ENCODE peak calls at places on chromosomes 5 and 9, in nine cellular contexts. One of them, this sample, is unnamed.

GRCh38 chr9:127574089-127574921 is 37.8 kb upstream of the STXBP1 start:
- DNase-seq in foreskin fibroblast: peak
- DNase-seq in non-pigmented ciliary epithelial cell: no peak
- DNase-seq in activated CD4-positive, CD25-positive, alpha-beta regulatory T cell treated with anti-CD3 and anti-CD28 coated beads, Interleukin-2, amount 50 U/mL, for 72 hours: no peak
- DNase-seq in transverse colon: peak
- DNase-seq in fibroblast of pulmonary artery: peak
- DNase-seq in CD8-positive, alpha-beta T cell: no peak
- DNase-seq in RWPE2: peak
- DNase-seq in activated CD4-positive, alpha-beta T cell treated with anti-CD3 and anti-CD28 coated beads, Interleukin-2, amount 50 U/mL, for 1 hour: no peak
- DNase-seq in this sample: peak

GRCh38 chr9:123329329-123329955 is 26.6 kb upstream of the CRB2 start:
- DNase-seq in non-pigmented ciliary epithelial cell: no peak
- DNase-seq in activated CD4-positive, alpha-beta T cell treated with anti-CD3 and anti-CD28 coated beads, Interleukin-2, amount 50 U/mL, for 1 hour: no peak
- DNase-seq in fibroblast of pulmonary artery: no peak
- DNase-seq in foreskin fibroblast: no peak
- DNase-seq in transverse colon: peak
- DNase-seq in activated CD4-positive, CD25-positive, alpha-beta regulatory T cell treated with anti-CD3 and anti-CD28 coated beads, Interleukin-2, amount 50 U/mL, for 72 hours: no peak
- DNase-seq in RWPE2: no peak
- DNase-seq in CD8-positive, alpha-beta T cell: no peak
- DNase-seq in this sample: no peak

GRCh38 chr5:103829585-103829984 is 267.0 kb upstream of the NUDT12 start:
- DNase-seq in fibroblast of pulmonary artery: no peak
- DNase-seq in non-pigmented ciliary epithelial cell: no peak
- DNase-seq in CD8-positive, alpha-beta T cell: no peak
- DNase-seq in transverse colon: no peak
- DNase-seq in RWPE2: no peak
- DNase-seq in activated CD4-positive, alpha-beta T cell treated with anti-CD3 and anti-CD28 coated beads, Interleukin-2, amount 50 U/mL, for 1 hour: no peak
- DNase-seq in activated CD4-positive, CD25-positive, alpha-beta regulatory T cell treated with anti-CD3 and anti-CD28 coated beads, Interleukin-2, amount 50 U/mL, for 72 hours: no peak
- DNase-seq in foreskin fibroblast: no peak
- DNase-seq in this sample: no peak

GRCh38 chr5:74378464-74378863 is 262.1 kb downstream of the ENC1 start:
- DNase-seq in non-pigmented ciliary epithelial cell: no peak
- DNase-seq in CD8-positive, alpha-beta T cell: no peak
- DNase-seq in RWPE2: no peak
- DNase-seq in activated CD4-positive, alpha-beta T cell treated with anti-CD3 and anti-CD28 coated beads, Interleukin-2, amount 50 U/mL, for 1 hour: no peak
- DNase-seq in fibroblast of pulmonary artery: peak
- DNase-seq in transverse colon: no peak
- DNase-seq in activated CD4-positive, CD25-positive, alpha-beta regulatory T cell treated with anti-CD3 and anti-CD28 coated beads, Interleukin-2, amount 50 U/mL, for 72 hours: no peak
- DNase-seq in foreskin fibroblast: no peak
- DNase-seq in this sample: no peak

GRCh38 chr9:129141066-129142041 is 30.1 kb downstream of the PTPA start:
- DNase-seq in fibroblast of pulmonary artery: peak
- DNase-seq in RWPE2: no peak
- DNase-seq in transverse colon: peak
- DNase-seq in CD8-positive, alpha-beta T cell: no peak
- DNase-seq in non-pigmented ciliary epithelial cell: peak
- DNase-seq in activated CD4-positive, alpha-beta T cell treated with anti-CD3 and anti-CD28 coated beads, Interleukin-2, amount 50 U/mL, for 1 hour: no peak
- DNase-seq in foreskin fibroblast: peak
- DNase-seq in activated CD4-positive, CD25-positive, alpha-beta regulatory T cell treated with anti-CD3 and anti-CD28 coated beads, Interleukin-2, amount 50 U/mL, for 72 hours: no peak
- DNase-seq in this sample: no peak

GRCh38 chr5:74357827-74358226 is 282.7 kb downstream of the ENC1 start:
- DNase-seq in foreskin fibroblast: peak
- DNase-seq in fibroblast of pulmonary artery: no peak
- DNase-seq in activated CD4-positive, alpha-beta T cell treated with anti-CD3 and anti-CD28 coated beads, Interleukin-2, amount 50 U/mL, for 1 hour: no peak
- DNase-seq in non-pigmented ciliary epithelial cell: no peak
- DNase-seq in activated CD4-positive, CD25-positive, alpha-beta regulatory T cell treated with anti-CD3 and anti-CD28 coated beads, Interleukin-2, amount 50 U/mL, for 72 hours: no peak
- DNase-seq in RWPE2: no peak
- DNase-seq in transverse colon: no peak
- DNase-seq in CD8-positive, alpha-beta T cell: no peak
- DNase-seq in this sample: no peak

GRCh38 chr5:935510-936084 is 42.9 kb downstream of the TRIP13 start:
- DNase-seq in activated CD4-positive, CD25-positive, alpha-beta regulatory T cell treated with anti-CD3 and anti-CD28 coated beads, Interleukin-2, amount 50 U/mL, for 72 hours: no peak
- DNase-seq in CD8-positive, alpha-beta T cell: no peak
- DNase-seq in foreskin fibroblast: no peak
- DNase-seq in fibroblast of pulmonary artery: no peak
- DNase-seq in transverse colon: no peak
- DNase-seq in RWPE2: no peak
- DNase-seq in non-pigmented ciliary epithelial cell: no peak
- DNase-seq in activated CD4-positive, alpha-beta T cell treated with anti-CD3 and anti-CD28 coated beads, Interleukin-2, amount 50 U/mL, for 1 hour: no peak
- DNase-seq in this sample: no peak

GRCh38 chr5:145247745-145248040 is 587.4 kb downstream of the PRELID2 start:
- DNase-seq in activated CD4-positive, alpha-beta T cell treated with anti-CD3 and anti-CD28 coated beads, Interleukin-2, amount 50 U/mL, for 1 hour: no peak
- DNase-seq in RWPE2: no peak
- DNase-seq in CD8-positive, alpha-beta T cell: no peak
- DNase-seq in fibroblast of pulmonary artery: no peak
- DNase-seq in non-pigmented ciliary epithelial cell: no peak
- DNase-seq in transverse colon: no peak
- DNase-seq in activated CD4-positive, CD25-positive, alpha-beta regulatory T cell treated with anti-CD3 and anti-CD28 coated beads, Interleukin-2, amount 50 U/mL, for 72 hours: no peak
- DNase-seq in foreskin fibroblast: no peak
- DNase-seq in this sample: no peak

GRCh38 chr9:117412841-117413240 is 2.0 kb downstream of the ASTN2 start:
- DNase-seq in fibroblast of pulmonary artery: no peak
- DNase-seq in RWPE2: no peak
- DNase-seq in activated CD4-positive, alpha-beta T cell treated with anti-CD3 and anti-CD28 coated beads, Interleukin-2, amount 50 U/mL, for 1 hour: no peak
- DNase-seq in foreskin fibroblast: no peak
- DNase-seq in transverse colon: no peak
- DNase-seq in CD8-positive, alpha-beta T cell: no peak
- DNase-seq in non-pigmented ciliary epithelial cell: no peak
- DNase-seq in activated CD4-positive, CD25-positive, alpha-beta regulatory T cell treated with anti-CD3 and anti-CD28 coated beads, Interleukin-2, amount 50 U/mL, for 72 hours: no peak
- DNase-seq in this sample: peak

GRCh38 chr5:180364306-180364856 is 11.2 kb upstream of the GFPT2 start:
- DNase-seq in transverse colon: no peak
- DNase-seq in activated CD4-positive, alpha-beta T cell treated with anti-CD3 and anti-CD28 coated beads, Interleukin-2, amount 50 U/mL, for 1 hour: no peak
- DNase-seq in foreskin fibroblast: no peak
- DNase-seq in RWPE2: no peak
- DNase-seq in fibroblast of pulmonary artery: no peak
- DNase-seq in CD8-positive, alpha-beta T cell: no peak
- DNase-seq in activated CD4-positive, CD25-positive, alpha-beta regulatory T cell treated with anti-CD3 and anti-CD28 coated beads, Interleukin-2, amount 50 U/mL, for 72 hours: no peak
- DNase-seq in non-pigmented ciliary epithelial cell: no peak
- DNase-seq in this sample: no peak

GRCh38 chr5:149406203-149406978 is 27.3 kb upstream of the IL17B start:
- DNase-seq in fibroblast of pulmonary artery: peak
- DNase-seq in activated CD4-positive, alpha-beta T cell treated with anti-CD3 and anti-CD28 coated beads, Interleukin-2, amount 50 U/mL, for 1 hour: no peak
- DNase-seq in RWPE2: no peak
- DNase-seq in non-pigmented ciliary epithelial cell: no peak
- DNase-seq in CD8-positive, alpha-beta T cell: no peak
- DNase-seq in activated CD4-positive, CD25-positive, alpha-beta regulatory T cell treated with anti-CD3 and anti-CD28 coated beads, Interleukin-2, amount 50 U/mL, for 72 hours: no peak
- DNase-seq in transverse colon: peak
- DNase-seq in foreskin fibroblast: peak
- DNase-seq in this sample: no peak

GRCh38 chr5:91151947-91152346 is 231.2 kb downstream of the ARRDC3 start:
- DNase-seq in activated CD4-positive, alpha-beta T cell treated with anti-CD3 and anti-CD28 coated beads, Interleukin-2, amount 50 U/mL, for 1 hour: no peak
- DNase-seq in RWPE2: peak
- DNase-seq in non-pigmented ciliary epithelial cell: peak
- DNase-seq in transverse colon: peak
- DNase-seq in activated CD4-positive, CD25-positive, alpha-beta regulatory T cell treated with anti-CD3 and anti-CD28 coated beads, Interleukin-2, amount 50 U/mL, for 72 hours: no peak
- DNase-seq in foreskin fibroblast: peak
- DNase-seq in fibroblast of pulmonary artery: peak
- DNase-seq in CD8-positive, alpha-beta T cell: no peak
- DNase-seq in this sample: peak

GRCh38 chr9:112334319-112334828 is 955 bp upstream of the PTBP3 start:
- DNase-seq in activated CD4-positive, CD25-positive, alpha-beta regulatory T cell treated with anti-CD3 and anti-CD28 coated beads, Interleukin-2, amount 50 U/mL, for 72 hours: no peak
- DNase-seq in foreskin fibroblast: peak
- DNase-seq in activated CD4-positive, alpha-beta T cell treated with anti-CD3 and anti-CD28 coated beads, Interleukin-2, amount 50 U/mL, for 1 hour: peak
- DNase-seq in non-pigmented ciliary epithelial cell: no peak
- DNase-seq in transverse colon: peak
- DNase-seq in RWPE2: no peak
- DNase-seq in CD8-positive, alpha-beta T cell: peak
- DNase-seq in fibroblast of pulmonary artery: peak
- DNase-seq in this sample: no peak

GRCh38 chr5:132667761-132668705 is 5.8 kb upstream of the IL4 start:
- DNase-seq in transverse colon: no peak
- DNase-seq in non-pigmented ciliary epithelial cell: no peak
- DNase-seq in activated CD4-positive, CD25-positive, alpha-beta regulatory T cell treated with anti-CD3 and anti-CD28 coated beads, Interleukin-2, amount 50 U/mL, for 72 hours: no peak
- DNase-seq in fibroblast of pulmonary artery: no peak
- DNase-seq in activated CD4-positive, alpha-beta T cell treated with anti-CD3 and anti-CD28 coated beads, Interleukin-2, amount 50 U/mL, for 1 hour: no peak
- DNase-seq in foreskin fibroblast: no peak
- DNase-seq in RWPE2: no peak
- DNase-seq in CD8-positive, alpha-beta T cell: peak
- DNase-seq in this sample: no peak

GRCh38 chr9:121350993-121351561 is 19.0 kb downstream of the STOM start:
- DNase-seq in non-pigmented ciliary epithelial cell: peak
- DNase-seq in activated CD4-positive, CD25-positive, alpha-beta regulatory T cell treated with anti-CD3 and anti-CD28 coated beads, Interleukin-2, amount 50 U/mL, for 72 hours: no peak
- DNase-seq in transverse colon: peak
- DNase-seq in CD8-positive, alpha-beta T cell: no peak
- DNase-seq in fibroblast of pulmonary artery: peak
- DNase-seq in foreskin fibroblast: peak
- DNase-seq in activated CD4-positive, alpha-beta T cell treated with anti-CD3 and anti-CD28 coated beads, Interleukin-2, amount 50 U/mL, for 1 hour: no peak
- DNase-seq in RWPE2: no peak
- DNase-seq in this sample: peak

GRCh38 chr9:28610339-28610738 is 1037.1 kb upstream of the C9orf72 start:
- DNase-seq in CD8-positive, alpha-beta T cell: no peak
- DNase-seq in non-pigmented ciliary epithelial cell: no peak
- DNase-seq in RWPE2: no peak
- DNase-seq in foreskin fibroblast: no peak
- DNase-seq in fibroblast of pulmonary artery: no peak
- DNase-seq in transverse colon: no peak
- DNase-seq in activated CD4-positive, alpha-beta T cell treated with anti-CD3 and anti-CD28 coated beads, Interleukin-2, amount 50 U/mL, for 1 hour: no peak
- DNase-seq in activated CD4-positive, CD25-positive, alpha-beta regulatory T cell treated with anti-CD3 and anti-CD28 coated beads, Interleukin-2, amount 50 U/mL, for 72 hours: no peak
- DNase-seq in this sample: no peak

GRCh38 chr9:88182501-88182900 is 44.2 kb upstream of the SPATA31C2 start:
- DNase-seq in transverse colon: no peak
- DNase-seq in non-pigmented ciliary epithelial cell: no peak
- DNase-seq in RWPE2: no peak
- DNase-seq in fibroblast of pulmonary artery: no peak
- DNase-seq in activated CD4-positive, CD25-positive, alpha-beta regulatory T cell treated with anti-CD3 and anti-CD28 coated beads, Interleukin-2, amount 50 U/mL, for 72 hours: no peak
- DNase-seq in activated CD4-positive, alpha-beta T cell treated with anti-CD3 and anti-CD28 coated beads, Interleukin-2, amount 50 U/mL, for 1 hour: no peak
- DNase-seq in CD8-positive, alpha-beta T cell: no peak
- DNase-seq in foreskin fibroblast: no peak
- DNase-seq in this sample: no peak

GRCh38 chr9:76240578-76240977 is 153.6 kb downstream of the RFK start:
- DNase-seq in fibroblast of pulmonary artery: no peak
- DNase-seq in activated CD4-positive, CD25-positive, alpha-beta regulatory T cell treated with anti-CD3 and anti-CD28 coated beads, Interleukin-2, amount 50 U/mL, for 72 hours: no peak
- DNase-seq in activated CD4-positive, alpha-beta T cell treated with anti-CD3 and anti-CD28 coated beads, Interleukin-2, amount 50 U/mL, for 1 hour: no peak
- DNase-seq in RWPE2: no peak
- DNase-seq in transverse colon: no peak
- DNase-seq in foreskin fibroblast: no peak
- DNase-seq in non-pigmented ciliary epithelial cell: no peak
- DNase-seq in CD8-positive, alpha-beta T cell: no peak
- DNase-seq in this sample: no peak

GRCh38 chr9:13411827-13412226 is 132.3 kb upstream of the MPDZ start:
- DNase-seq in CD8-positive, alpha-beta T cell: no peak
- DNase-seq in activated CD4-positive, alpha-beta T cell treated with anti-CD3 and anti-CD28 coated beads, Interleukin-2, amount 50 U/mL, for 1 hour: no peak
- DNase-seq in fibroblast of pulmonary artery: no peak
- DNase-seq in activated CD4-positive, CD25-positive, alpha-beta regulatory T cell treated with anti-CD3 and anti-CD28 coated beads, Interleukin-2, amount 50 U/mL, for 72 hours: no peak
- DNase-seq in RWPE2: no peak
- DNase-seq in non-pigmented ciliary epithelial cell: no peak
- DNase-seq in foreskin fibroblast: no peak
- DNase-seq in transverse colon: no peak
- DNase-seq in this sample: no peak

GRCh38 chr9:120348951-120349429 is 231.0 kb downstream of the CDK5RAP2 start:
- DNase-seq in CD8-positive, alpha-beta T cell: no peak
- DNase-seq in transverse colon: no peak
- DNase-seq in foreskin fibroblast: peak
- DNase-seq in fibroblast of pulmonary artery: peak
- DNase-seq in activated CD4-positive, CD25-positive, alpha-beta regulatory T cell treated with anti-CD3 and anti-CD28 coated beads, Interleukin-2, amount 50 U/mL, for 72 hours: no peak
- DNase-seq in RWPE2: no peak
- DNase-seq in activated CD4-positive, alpha-beta T cell treated with anti-CD3 and anti-CD28 coated beads, Interleukin-2, amount 50 U/mL, for 1 hour: no peak
- DNase-seq in non-pigmented ciliary epithelial cell: no peak
- DNase-seq in this sample: peak

GRCh38 chr9:107625383-107625984 is 135.9 kb upstream of the KLF4 start:
- DNase-seq in non-pigmented ciliary epithelial cell: no peak
- DNase-seq in activated CD4-positive, alpha-beta T cell treated with anti-CD3 and anti-CD28 coated beads, Interleukin-2, amount 50 U/mL, for 1 hour: no peak
- DNase-seq in transverse colon: no peak
- DNase-seq in activated CD4-positive, CD25-positive, alpha-beta regulatory T cell treated with anti-CD3 and anti-CD28 coated beads, Interleukin-2, amount 50 U/mL, for 72 hours: no peak
- DNase-seq in CD8-positive, alpha-beta T cell: no peak
- DNase-seq in fibroblast of pulmonary artery: no peak
- DNase-seq in RWPE2: no peak
- DNase-seq in foreskin fibroblast: no peak
- DNase-seq in this sample: no peak

GRCh38 chr5:54758038-54758437 is 227.4 kb downstream of the ESM1 start:
- DNase-seq in transverse colon: no peak
- DNase-seq in CD8-positive, alpha-beta T cell: no peak
- DNase-seq in RWPE2: no peak
- DNase-seq in activated CD4-positive, alpha-beta T cell treated with anti-CD3 and anti-CD28 coated beads, Interleukin-2, amount 50 U/mL, for 1 hour: no peak
- DNase-seq in non-pigmented ciliary epithelial cell: peak
- DNase-seq in activated CD4-positive, CD25-positive, alpha-beta regulatory T cell treated with anti-CD3 and anti-CD28 coated beads, Interleukin-2, amount 50 U/mL, for 72 hours: no peak
- DNase-seq in fibroblast of pulmonary artery: peak
- DNase-seq in foreskin fibroblast: peak
- DNase-seq in this sample: no peak

GRCh38 chr5:144428326-144428725 is 257.7 kb downstream of the KCTD16 start:
- DNase-seq in foreskin fibroblast: no peak
- DNase-seq in activated CD4-positive, alpha-beta T cell treated with anti-CD3 and anti-CD28 coated beads, Interleukin-2, amount 50 U/mL, for 1 hour: no peak
- DNase-seq in transverse colon: no peak
- DNase-seq in activated CD4-positive, CD25-positive, alpha-beta regulatory T cell treated with anti-CD3 and anti-CD28 coated beads, Interleukin-2, amount 50 U/mL, for 72 hours: no peak
- DNase-seq in RWPE2: no peak
- DNase-seq in fibroblast of pulmonary artery: no peak
- DNase-seq in CD8-positive, alpha-beta T cell: no peak
- DNase-seq in non-pigmented ciliary epithelial cell: no peak
- DNase-seq in this sample: no peak

GRCh38 chr5:66747602-66748001 is 151.4 kb downstream of the MAST4 start:
- DNase-seq in transverse colon: no peak
- DNase-seq in RWPE2: no peak
- DNase-seq in activated CD4-positive, CD25-positive, alpha-beta regulatory T cell treated with anti-CD3 and anti-CD28 coated beads, Interleukin-2, amount 50 U/mL, for 72 hours: no peak
- DNase-seq in foreskin fibroblast: no peak
- DNase-seq in fibroblast of pulmonary artery: no peak
- DNase-seq in CD8-positive, alpha-beta T cell: no peak
- DNase-seq in non-pigmented ciliary epithelial cell: no peak
- DNase-seq in activated CD4-positive, alpha-beta T cell treated with anti-CD3 and anti-CD28 coated beads, Interleukin-2, amount 50 U/mL, for 1 hour: no peak
- DNase-seq in this sample: no peak

GRCh38 chr5:61052870-61053269 is 107.9 kb downstream of the NDUFAF2 start:
- DNase-seq in foreskin fibroblast: peak
- DNase-seq in activated CD4-positive, alpha-beta T cell treated with anti-CD3 and anti-CD28 coated beads, Interleukin-2, amount 50 U/mL, for 1 hour: no peak
- DNase-seq in fibroblast of pulmonary artery: peak
- DNase-seq in non-pigmented ciliary epithelial cell: peak
- DNase-seq in transverse colon: no peak
- DNase-seq in activated CD4-positive, CD25-positive, alpha-beta regulatory T cell treated with anti-CD3 and anti-CD28 coated beads, Interleukin-2, amount 50 U/mL, for 72 hours: no peak
- DNase-seq in RWPE2: no peak
- DNase-seq in CD8-positive, alpha-beta T cell: no peak
- DNase-seq in this sample: no peak

GRCh38 chr5:305459-305858 is 16.1 kb upstream of the AHRR start:
- DNase-seq in transverse colon: no peak
- DNase-seq in non-pigmented ciliary epithelial cell: no peak
- DNase-seq in activated CD4-positive, alpha-beta T cell treated with anti-CD3 and anti-CD28 coated beads, Interleukin-2, amount 50 U/mL, for 1 hour: no peak
- DNase-seq in fibroblast of pulmonary artery: no peak
- DNase-seq in foreskin fibroblast: no peak
- DNase-seq in RWPE2: peak
- DNase-seq in CD8-positive, alpha-beta T cell: no peak
- DNase-seq in activated CD4-positive, CD25-positive, alpha-beta regulatory T cell treated with anti-CD3 and anti-CD28 coated beads, Interleukin-2, amount 50 U/mL, for 72 hours: no peak
- DNase-seq in this sample: no peak

GRCh38 chr9:96150324-96151023 is 151.5 kb downstream of the HSD17B3 start:
- DNase-seq in CD8-positive, alpha-beta T cell: peak
- DNase-seq in fibroblast of pulmonary artery: no peak
- DNase-seq in non-pigmented ciliary epithelial cell: no peak
- DNase-seq in activated CD4-positive, CD25-positive, alpha-beta regulatory T cell treated with anti-CD3 and anti-CD28 coated beads, Interleukin-2, amount 50 U/mL, for 72 hours: peak
- DNase-seq in foreskin fibroblast: no peak
- DNase-seq in activated CD4-positive, alpha-beta T cell treated with anti-CD3 and anti-CD28 coated beads, Interleukin-2, amount 50 U/mL, for 1 hour: peak
- DNase-seq in transverse colon: peak
- DNase-seq in RWPE2: no peak
- DNase-seq in this sample: no peak

GRCh38 chr5:40738502-40738901 is 17.3 kb downstream of the TTC33 start:
- DNase-seq in activated CD4-positive, CD25-positive, alpha-beta regulatory T cell treated with anti-CD3 and anti-CD28 coated beads, Interleukin-2, amount 50 U/mL, for 72 hours: no peak
- DNase-seq in transverse colon: no peak
- DNase-seq in RWPE2: no peak
- DNase-seq in CD8-positive, alpha-beta T cell: no peak
- DNase-seq in non-pigmented ciliary epithelial cell: no peak
- DNase-seq in fibroblast of pulmonary artery: no peak
- DNase-seq in activated CD4-positive, alpha-beta T cell treated with anti-CD3 and anti-CD28 coated beads, Interleukin-2, amount 50 U/mL, for 1 hour: no peak
- DNase-seq in foreskin fibroblast: no peak
- DNase-seq in this sample: no peak